ENCODE peak calls at places on chromosomes 5 and 9, in eight cellular contexts. M is neural progenitor cell, O is GM23248, A is PC-3, P is hepatocyte, V is HCT116, W is GM23338, U is MM.1S. R is an unnamed sample.

GRCh38 chr9:79134654-79135053 is 437.1 kb upstream of the TLE4 start:
- DNase-seq in A (peak; percentile 24), U (no peak), O (peak; percentile 21), V (peak; percentile 12), W (peak; percentile 81), M (peak; percentile 59), P (peak; percentile 13), R (peak; percentile 2)

GRCh38 chr5:162683280-162683679 is 615.7 kb downstream of the GABRG2 start:
- DNase-seq in M (no peak), W (no peak), O (no peak), V (no peak), A (peak; percentile 82), U (no peak), P (no peak), R (no peak)

GRCh38 chr9:131366745-131367401 is 27.0 kb upstream of the PRRC2B start:
- DNase-seq in P (peak; percentile 69), M (peak; percentile 84), W (peak; percentile 73), V (no peak), U (no peak), O (peak; percentile 55), A (peak; percentile 52), R (peak; percentile 68)

GRCh38 chr5:81989204-81989603 is 17.4 kb downstream of the ATG10 start:
- DNase-seq in W (no peak), U (no peak), O (no peak), V (no peak), M (no peak), A (no peak), P (no peak), R (no peak)

GRCh38 chr9:14215614-14216013 is 98.3 kb downstream of the NFIB start:
- DNase-seq in V (no peak), A (peak; percentile 69), W (no peak), P (no peak), O (peak; percentile 67), M (no peak), U (no peak), R (no peak)

GRCh38 chr5:129377504-129377903 is 82.6 kb upstream of the ADAMTS19 start:
- DNase-seq in O (no peak), V (no peak), A (no peak), U (peak; percentile 92), W (no peak), M (no peak), P (peak; percentile 81), R (peak; percentile 4)

GRCh38 chr5:6542421-6543345 is 90.2 kb downstream of the NSUN2 start:
- DNase-seq in W (no peak), P (no peak), U (no peak), V (no peak), A (no peak), O (no peak), M (no peak), R (no peak)

GRCh38 chr9:70945301-70945700 is 176.1 kb downstream of the TRPM3 start:
- DNase-seq in A (no peak), M (no peak), U (no peak), V (no peak), O (peak; percentile 36), W (no peak), P (no peak), R (no peak)

GRCh38 chr9:22084336-22085035 is 75.4 kb upstream of the CDKN2B start:
- DNase-seq in V (peak; percentile 74), O (peak; percentile 89), A (peak; percentile 92), U (no peak), W (no peak), M (no peak), P (peak; percentile 33), R (no peak)

GRCh38 chr9:128117613-128118471 is 9.7 kb downstream of the PTGES2 start:
- DNase-seq in A (peak; percentile 89), O (peak; percentile 73), W (peak; percentile 94), U (peak; percentile 91), P (peak; percentile 95), M (peak; percentile 94), V (peak; percentile 74), R (peak; percentile 92)

GRCh38 chr5:152811985-152812384 is 406.9 kb upstream of the NMUR2 start:
- DNase-seq in A (no peak), U (no peak), P (peak; percentile 28), M (peak; percentile 45), O (no peak), W (no peak), V (no peak), R (no peak)

GRCh38 chr9:122562134-122562760 is 9.3 kb downstream of the OR1N2 start:
- DNase-seq in W (peak; percentile 58), V (no peak), M (peak; percentile 5), A (no peak), O (no peak), P (no peak), U (no peak), R (peak; percentile 58)

GRCh38 chr5:139180850-139181785 is 17.1 kb downstream of the SIL1 start:
- DNase-seq in O (peak; percentile 64), U (no peak), W (no peak), M (no peak), A (no peak), V (no peak), P (no peak), R (no peak)

GRCh38 chr5:129905467-129906176 is 1.4 kb downstream of the CHSY3 start:
- DNase-seq in U (no peak), P (peak; percentile 51), V (no peak), W (peak; percentile 74), M (peak; percentile 74), A (no peak), O (peak; percentile 40), R (no peak)

GRCh38 chr5:110846621-110847020 is 107.8 kb downstream of the SLC25A46 start:
- DNase-seq in O (no peak), M (no peak), V (no peak), A (no peak), U (no peak), P (no peak), W (no peak), R (no peak)

GRCh38 chr5:124537136-124537919 is 209.1 kb downstream of the ZNF608 start:
- DNase-seq in P (no peak), O (no peak), M (no peak), U (no peak), W (no peak), V (no peak), A (no peak), R (no peak)

DNA sequence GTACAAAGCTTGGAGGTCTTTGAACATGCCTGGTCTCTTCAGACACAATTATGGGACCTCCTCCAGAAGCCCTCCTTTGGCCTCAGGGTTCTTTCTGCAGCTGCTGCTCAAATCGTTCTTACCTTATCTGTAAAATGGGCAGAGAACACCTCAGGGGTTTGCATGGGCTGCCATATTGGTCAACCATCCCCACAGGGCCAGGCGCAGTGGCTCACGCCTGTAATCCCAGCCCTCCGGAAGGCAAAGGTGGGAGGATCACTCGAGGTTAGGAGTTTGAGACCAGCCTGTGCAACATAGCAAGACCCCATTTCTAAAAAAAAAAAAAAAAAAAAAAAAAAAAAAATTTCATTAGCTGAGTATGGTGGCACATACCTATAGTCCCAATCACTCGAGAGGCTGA is 29.1 kb upstream of the TCF7 start:
- DNase-seq in P (no peak), U (no peak), A (no peak), M (no peak), W (no peak), O (no peak), V (no peak), R (no peak)
- H2AFZ ChIP-seq in P (no peak overlapping the region), U (no peak overlapping the region), A (no peak overlapping the region), M (no peak overlapping the region), W (no peak overlapping the region), O (no peak overlapping the region), V (no peak overlapping the region), R (no peak overlapping the region)

GRCh38 chr9:33439731-33440130 is 7.7 kb downstream of the AQP3 start:
- DNase-seq in W (no peak), U (no peak), P (no peak), O (peak; percentile 66), M (no peak), A (peak; percentile 21), V (no peak), R (no peak)
- H3K4me1 ChIP-seq in W (peaks cover 3% of the 10 kb centered on the region), U (peaks cover 2% of the 10 kb centered on the region), P (peaks cover 21% of the 10 kb centered on the region), O (peaks cover 8% of the 10 kb centered on the region), M (no peaks in the 10 kb centered on the region), A (peaks cover 28% of the 10 kb centered on the region), V (peaks cover 43% of the 10 kb centered on the region), R (peaks cover 4% of the 10 kb centered on the region)

DNA sequence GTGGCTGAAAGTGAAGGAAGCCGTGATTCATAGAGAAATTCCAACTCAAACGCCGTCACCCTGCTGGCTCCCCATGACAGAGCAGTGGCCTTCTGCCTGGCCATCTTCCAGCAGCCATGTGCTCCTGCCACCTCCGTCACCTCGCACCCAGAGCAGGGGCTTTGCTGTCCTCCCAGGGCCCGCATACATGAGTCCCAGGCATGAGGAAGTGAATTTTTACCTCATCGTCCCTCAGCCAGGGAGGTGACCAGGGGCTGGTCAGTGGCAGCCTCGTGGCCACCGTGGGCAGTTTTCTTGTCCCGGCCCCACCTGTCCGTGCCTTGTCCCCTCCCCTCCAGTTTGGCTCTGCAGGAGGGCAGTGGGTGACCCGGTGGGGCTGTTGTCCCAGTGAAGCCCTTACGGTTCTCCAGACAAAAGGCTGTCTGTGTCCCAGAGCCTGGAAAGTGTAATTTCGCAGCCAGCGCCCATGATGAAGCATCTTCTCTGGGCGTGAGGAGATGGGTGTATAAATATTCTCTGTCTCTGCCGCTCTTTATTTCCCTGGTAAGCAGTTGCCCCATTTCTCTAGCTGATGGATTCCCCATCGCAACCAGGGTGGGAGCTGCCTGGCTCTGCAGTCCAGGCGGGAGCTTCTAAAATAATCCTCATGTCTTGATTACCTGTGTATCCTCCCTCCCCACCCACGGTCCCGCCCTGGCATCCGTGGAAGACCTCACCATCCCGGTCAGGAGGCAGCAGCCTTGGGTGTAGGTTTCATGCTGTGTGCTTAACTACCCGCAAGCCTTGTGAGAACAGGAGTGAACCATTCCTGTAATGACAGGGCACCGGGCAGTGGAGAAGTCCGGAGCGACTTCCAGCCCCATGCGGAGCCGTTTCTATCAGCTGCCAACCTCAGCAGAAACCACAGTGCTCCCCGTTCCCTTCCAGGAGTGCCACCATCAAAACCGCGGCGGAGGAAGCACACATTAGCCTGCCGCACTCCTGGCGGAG is 123.8 kb upstream of the LMX1B start:
- DNase-seq in V (no peak), P (no peak), M (peak; percentile 20), U (no peak), W (no peak), O (no peak), A (no peak), R (no peak)
- TF ChIP-seq EZH2phosphoT487 in V (no peak), P (no peak), M (no peak), U (no peak), W (no peak), O (no peak), A (no peak), R (no peak)

GRCh38 chr5:132664696-132665209 is 6.8 kb downstream of the IL13 start:
- DNase-seq in A (no peak), M (no peak), V (no peak), W (no peak), O (no peak), U (no peak), P (no peak), R (no peak)

GRCh38 chr5:132665681-132666080 is 7.7 kb downstream of the IL13 start:
- DNase-seq in O (no peak), V (no peak), M (no peak), A (no peak), P (no peak), W (no peak), U (no peak), R (no peak)

GRCh38 chr5:132662925-132663770 is 5.2 kb downstream of the IL13 start:
- DNase-seq in A (no peak), V (no peak), O (peak; percentile 24), P (peak; percentile 37), W (peak; percentile 17), M (no peak), U (no peak), R (peak; percentile 19)

GRCh38 chr5:132662004-132662401 is 4.0 kb downstream of the IL13 start:
- DNase-seq in W (no peak), V (no peak), M (no peak), A (no peak), P (no peak), O (no peak), U (no peak), R (no peak)

GRCh38 chr5:132663771-132664695 is 6.1 kb downstream of the IL13 start:
- DNase-seq in W (no peak), V (no peak), A (no peak), P (peak; percentile 39), O (no peak), M (no peak), U (no peak), R (no peak)
- H2AFZ ChIP-seq in W (peak overlapping the region; percentile 38), V (no peak overlapping the region), A (no peak overlapping the region), P (no peak overlapping the region), O (no peak overlapping the region), M (peak overlapping the region; percentile 26), U (peak overlapping the region; percentile 58), R (no peak overlapping the region)